ENCODE peak calls at places on chromosomes 13 and 19, in nine cellular contexts. U, B, Y, N, F, W, X, J and P are unnamed samples.

GRCh38 chr13:32001392-32001768 is 30.2 kb upstream of the FRY start:
- DNase-seq in F (no peak), N (peak; percentile 24), Y (no peak), X (peak; percentile 73), B (peak; percentile 62), U (peak; percentile 58), W (peak; percentile 26), J (peak; percentile 1), P (peak; percentile 11)

GRCh38 chr13:45482571-45483173 is 17.9 kb downstream of the COG3 start:
- DNase-seq in J (no peak), Y (no peak), X (no peak), B (peak; percentile 49), F (no peak), U (peak; percentile 63), N (no peak), W (no peak), P (no peak)

GRCh38 chr13:106569233-106570095 is 1.5 kb upstream of the ARGLU1 start:
- DNase-seq in N (no peak), B (no peak), Y (no peak), J (no peak), W (no peak), U (no peak), F (no peak), X (no peak), P (no peak)

GRCh38 chr13:21050288-21051197 is 10.8 kb downstream of the LATS2 start:
- DNase-seq in U (no peak), W (no peak), J (no peak), B (no peak), Y (no peak), X (no peak), F (no peak), N (no peak), P (no peak)

GRCh38 chr19:46890423-46891170 is 29.8 kb downstream of the ARHGAP35 start:
- DNase-seq in B (peak; percentile 93), X (peak; percentile 65), U (peak; percentile 96), N (no peak), F (no peak), J (no peak), W (no peak), Y (no peak), P (no peak)

GRCh38 chr19:28316464-28316863 is 896.5 kb downstream of the UQCRFS1 start:
- DNase-seq in Y (no peak), U (no peak), F (no peak), J (no peak), N (no peak), W (no peak), X (no peak), B (no peak), P (no peak)

GRCh38 chr13:30963794-30964193 is 31.3 kb downstream of the TEX26 start:
- DNase-seq in B (peak; percentile 45), X (no peak), N (no peak), J (no peak), F (no peak), U (peak; percentile 40), Y (no peak), W (peak; percentile 37), P (no peak)

GRCh38 chr19:29396925-29397324 is 128.9 kb upstream of the VSTM2B start:
- DNase-seq in W (no peak), X (no peak), J (no peak), B (no peak), U (no peak), F (no peak), N (no peak), Y (no peak), P (no peak)

GRCh38 chr19:18419699-18420460 is 682 bp downstream of the SSBP4 start:
- DNase-seq in X (peak; percentile 82), B (no peak), U (no peak), N (no peak), Y (no peak), W (peak; percentile 55), F (peak; percentile 66), J (peak; percentile 53), P (peak; percentile 73)

GRCh38 chr19:55685776-55686175 is 10.8 kb downstream of the EPN1 start:
- DNase-seq in Y (no peak), U (no peak), J (no peak), W (no peak), N (no peak), F (no peak), B (no peak), X (no peak), P (no peak)

GRCh38 chr19:46979103-46979769 is 40.4 kb upstream of the NPAS1 start:
- DNase-seq in U (no peak), B (no peak), X (no peak), Y (no peak), N (no peak), F (no peak), J (no peak), W (no peak), P (no peak)

GRCh38 chr13:110636053-110636475 is 20.7 kb downstream of the NAXD start:
- DNase-seq in W (peak; percentile 20), N (no peak), J (no peak), Y (no peak), F (no peak), U (no peak), B (no peak), X (no peak), P (no peak)

GRCh38 chr19:45467115-45467455 is 711 bp upstream of the FOSB start:
- DNase-seq in B (peak; percentile 20), F (no peak), W (no peak), X (no peak), N (no peak), Y (no peak), J (no peak), U (no peak), P (no peak)

GRCh38 chr19:3184847-3185481 is 766 bp upstream of the NCLN start:
- DNase-seq in Y (peak; percentile 14), U (no peak), J (no peak), N (peak; percentile 65), F (peak; percentile 82), W (peak; percentile 82), B (no peak), X (peak; percentile 82), P (no peak)

GRCh38 chr13:82147526-82147925 is 1734.7 kb downstream of the SLITRK1 start:
- DNase-seq in N (no peak), F (no peak), W (no peak), U (peak; percentile 3), B (no peak), X (no peak), Y (no peak), J (no peak), P (no peak)

GRCh38 chr13:114310961-114311360 is 3.3 kb upstream of the CHAMP1 start:
- DNase-seq in N (no peak), W (no peak), Y (no peak), X (no peak), B (peak; percentile 49), U (no peak), J (no peak), F (no peak), P (no peak)

GRCh38 chr13:76647550-76647949 is 238.7 kb downstream of the KCTD12 start:
- DNase-seq in U (no peak), B (no peak), Y (peak; percentile 17), X (no peak), J (no peak), F (no peak), W (no peak), N (no peak), P (no peak)

GRCh38 chr19:4633140-4633967 is 6.0 kb upstream of the TNFAIP8L1 start:
- DNase-seq in J (peak; percentile 64), F (peak; percentile 75), W (peak; percentile 72), Y (peak; percentile 40), B (peak; percentile 61), X (peak; percentile 72), N (peak; percentile 61), U (peak; percentile 92), P (no peak)

GRCh38 chr19:4575267-4575793 is 15.8 kb upstream of the SEMA6B start:
- DNase-seq in B (peak; percentile 98), U (peak; percentile 97), F (peak; percentile 86), W (peak; percentile 86), X (peak; percentile 87), J (no peak), Y (peak; percentile 34), N (peak; percentile 70), P (no peak)

GRCh38 chr13:114027826-114028225 is 54.0 kb upstream of the C13orf46 start:
- DNase-seq in J (no peak), W (peak; percentile 16), X (no peak), F (peak; percentile 44), Y (no peak), B (no peak), N (peak; percentile 11), U (no peak), P (no peak)

GRCh38 chr13:101773062-101773461 is 320.6 kb downstream of the ITGBL1 start:
- DNase-seq in J (no peak), F (no peak), B (no peak), Y (no peak), X (no peak), W (no peak), U (peak; percentile 20), N (no peak), P (no peak)

GRCh38 chr13:68745517-68745916 is 1362.1 kb upstream of the ATXN8OS start:
- DNase-seq in F (no peak), U (no peak), W (no peak), J (no peak), X (no peak), Y (no peak), B (no peak), N (no peak), P (no peak)

GRCh38 chr13:33744589-33745369 is 73.2 kb upstream of the RFC3 start:
- DNase-seq in X (no peak), N (no peak), J (no peak), W (no peak), F (no peak), B (peak; percentile 21), Y (no peak), U (no peak), P (no peak)

GRCh38 chr13:41145136-41145908 is 12.7 kb upstream of the KBTBD6 start:
- DNase-seq in N (no peak), J (no peak), W (no peak), Y (no peak), U (peak; percentile 18), B (peak; percentile 32), F (no peak), X (no peak), P (no peak)

GRCh38 chr19:41925208-41926003 is 2.8 kb downstream of the ERFL start:
- DNase-seq in X (no peak), F (no peak), B (no peak), N (no peak), Y (no peak), J (no peak), U (no peak), W (no peak), P (no peak)

GRCh38 chr13:42064259-42064658 is 15.8 kb downstream of the DGKH start:
- DNase-seq in B (peak; percentile 59), F (no peak), N (no peak), U (peak; percentile 95), X (no peak), Y (peak; percentile 94), J (no peak), W (no peak), P (no peak)

GRCh38 chr13:96091164-96091931 is 1.4 kb downstream of the HS6ST3 start:
- DNase-seq in U (no peak), N (peak; percentile 23), B (peak; percentile 25), X (no peak), F (peak; percentile 60), Y (no peak), J (no peak), W (peak; percentile 29), P (peak; percentile 8)

GRCh38 chr13:110216006-110216402 is 91.0 kb downstream of the COL4A1 start:
- DNase-seq in J (no peak), F (no peak), B (no peak), U (no peak), Y (no peak), W (no peak), X (no peak), N (no peak), P (no peak)

GRCh38 chr13:73107970-73108369 is 49.2 kb downstream of the KLF5 start:
- DNase-seq in X (no peak), F (no peak), J (no peak), U (no peak), B (no peak), Y (no peak), W (no peak), N (no peak), P (no peak)

GRCh38 chr19:55633866-55634265 is 6.9 kb upstream of the ZNF580 start:
- DNase-seq in W (no peak), F (no peak), U (no peak), X (no peak), B (peak; percentile 33), Y (no peak), J (no peak), N (no peak), P (no peak)